ENCODE peak calls at places on chromosomes 13 and 19, in eight cellular contexts. A is CD8-positive, alpha-beta T cell; C is right cardiac atrium; D is mammary epithelial cell; H is uterus; V is body of pancreas; W is breast epithelium; K is left ventricle myocardium inferior. G is an unnamed sample.
A peak's percentile ranks its signal among the peaks of the same experiment; 100 is the strongest.

GRCh38 chr13:46143239-46143701 is 38.4 kb upstream of the CPB2 start:
- DNase-seq in A (no peak), K (no peak), D (no peak), C (no peak), H (no peak), V (no peak), W (no peak), G (no peak)

GRCh38 chr19:50657222-50657669 is 8.0 kb downstream of the C19orf81 start:
- DNase-seq in W (no peak), D (no peak), A (no peak), C (no peak), V (no peak), K (no peak), H (no peak), G (no peak)

GRCh38 chr19:39515551-39516191 is 732 bp downstream of the SELENOV start:
- DNase-seq in W (no peak), H (no peak), K (no peak), V (no peak), A (peak; percentile 23), C (no peak), D (no peak), G (no peak)

GRCh38 chr13:77056886-77057285 is 29.9 kb upstream of the FBXL3 start:
- DNase-seq in C (no peak), H (no peak), V (no peak), A (no peak), K (no peak), W (no peak), D (no peak), G (no peak)

GRCh38 chr13:76944457-76944856 is 3.9 kb upstream of the ACOD1 start:
- DNase-seq in V (no peak), K (no peak), W (no peak), A (no peak), H (no peak), C (no peak), D (peak; percentile 75), G (peak; percentile 43)

GRCh38 chr13:92530364-92530763 is 696.2 kb upstream of the GPC6 start:
- DNase-seq in H (no peak), C (no peak), K (no peak), V (no peak), D (no peak), A (no peak), W (no peak), G (no peak)

GRCh38 chr19:1168877-1169791 is 4.9 kb downstream of the SBNO2 start:
- DNase-seq in K (no peak), D (peak; percentile 92), C (no peak), A (no peak), H (peak; percentile 72), V (peak; percentile 73), W (no peak), G (peak; percentile 72)

GRCh38 chr13:43271152-43271551 is 247.8 kb downstream of the DNAJC15 start:
- DNase-seq in H (no peak), D (no peak), K (no peak), V (no peak), W (no peak), C (no peak), A (no peak), G (no peak)

GRCh38 chr19:49596954-49597702 is 6.1 kb downstream of the PRR12 start:
- DNase-seq in W (no peak), A (no peak), V (no peak), H (no peak), C (no peak), K (no peak), D (no peak), G (no peak)

GRCh38 chr19:18501351-18501750 is 20.5 kb downstream of the ELL start:
- DNase-seq in A (no peak), D (no peak), V (no peak), H (no peak), W (no peak), K (no peak), C (peak; percentile 55), G (no peak)

GRCh38 chr19:56133858-56134654 is 7.0 kb upstream of the ZNF444 start:
- DNase-seq in H (no peak), D (peak; percentile 35), K (no peak), W (no peak), A (no peak), V (no peak), C (no peak), G (no peak)

GRCh38 chr13:73075546-73075945 is 16.7 kb downstream of the KLF5 start:
- DNase-seq in H (no peak), D (no peak), K (no peak), W (no peak), A (no peak), V (no peak), C (no peak), G (no peak)

GRCh38 chr19:1113278-1113985 is 9.6 kb downstream of the GPX4 start:
- DNase-seq in W (peak; percentile 96), A (peak; percentile 92), V (peak; percentile 97), C (peak; percentile 99), D (peak; percentile 71), K (peak; percentile 97), H (peak; percentile 95), G (peak; percentile 91)

GRCh38 chr13:26075498-26075897 is 23.7 kb upstream of the SHISA2 start:
- DNase-seq in A (no peak), V (no peak), W (no peak), C (no peak), K (no peak), D (no peak), H (no peak), G (no peak)

GRCh38 chr13:71774863-71775262 is 92.1 kb downstream of the DACH1 start:
- DNase-seq in V (no peak), K (no peak), D (no peak), H (no peak), C (no peak), A (no peak), W (no peak), G (no peak)

GRCh38 chr19:43078311-43078710 is 4.2 kb downstream of the PSG2 start:
- DNase-seq in W (no peak), A (no peak), D (peak; percentile 84), V (no peak), C (no peak), H (no peak), K (no peak), G (peak; percentile 36)

GRCh38 chr19:58204566-58204965 is 21.7 kb downstream of the ZNF274 start:
- DNase-seq in D (no peak), C (no peak), A (no peak), H (no peak), W (no peak), V (no peak), K (no peak), G (no peak)

GRCh38 chr13:92775631-92776030 is 451.0 kb upstream of the GPC6 start:
- DNase-seq in A (no peak), K (no peak), V (no peak), D (no peak), W (no peak), C (no peak), H (no peak), G (no peak)

GRCh38 chr13:66312312-66313087 is 917.6 kb downstream of the PCDH9 start:
- DNase-seq in V (peak; percentile 47), A (no peak), C (no peak), D (no peak), K (no peak), W (no peak), H (no peak), G (peak; percentile 92)

GRCh38 chr19:46426506-46427162 is 2.1 kb downstream of the PNMA8C start:
- DNase-seq in W (no peak), D (no peak), A (peak; percentile 41), V (peak; percentile 90), H (peak; percentile 85), K (peak; percentile 82), C (peak; percentile 91), G (peak; percentile 56)

GRCh38 chr19:50319156-50319555 is 10.0 kb downstream of the KCNC3 start:
- DNase-seq in V (no peak), A (no peak), W (no peak), K (no peak), D (no peak), C (no peak), H (no peak), G (no peak)

GRCh38 chr19:7260161-7260560 is 34.1 kb downstream of the INSR start:
- DNase-seq in C (no peak), W (no peak), D (no peak), K (no peak), H (no peak), A (no peak), V (no peak), G (no peak)

GRCh38 chr19:7203317-7203716 is 90.9 kb downstream of the INSR start:
- DNase-seq in K (no peak), A (no peak), H (no peak), V (no peak), W (no peak), C (no peak), D (no peak), G (no peak)

GRCh38 chr19:54209058-54209747 is 8.5 kb downstream of the RPS9 start:
- DNase-seq in C (no peak), H (no peak), A (no peak), V (no peak), D (no peak), K (no peak), W (no peak), G (no peak)
- H3K27ac ChIP-seq in C (peak overlapping the region; percentile 63), H (peak overlapping the region; percentile 74), A (no peak overlapping the region), V (peak overlapping the region; percentile 97), D (peak overlapping the region; percentile 14), K (peak overlapping the region; percentile 79), W (peak overlapping the region; percentile 71), G (peak overlapping the region; percentile 49)

GRCh38 chr19:38049105-38049649 is 142.2 kb downstream of the SIPA1L3 start:
- DNase-seq in A (peak; percentile 44), K (no peak), H (no peak), D (no peak), C (no peak), V (no peak), W (no peak), G (peak; percentile 59)
- H3K27ac ChIP-seq in A (peak overlapping the region; percentile 69), K (no peak overlapping the region), H (no peak overlapping the region), D (no peak overlapping the region), C (no peak overlapping the region), V (no peak overlapping the region), W (no peak overlapping the region), G (peak overlapping the region; percentile 74)

GRCh38 chr19:33302974-33303790 is 848 bp upstream of the CEBPA start:
- DNase-seq in C (peak; percentile 84), W (peak; percentile 64), V (peak; percentile 64), A (no peak), D (peak; percentile 54), H (peak; percentile 64), K (peak; percentile 57), G (peak; percentile 15)
- H3K27ac ChIP-seq in C (peak overlapping the region; percentile 5), W (peak overlapping the region; percentile 81), V (peak overlapping the region; percentile 80), A (no peak overlapping the region), D (no peak overlapping the region), H (peak overlapping the region; percentile 87), K (peak overlapping the region; percentile 67), G (no peak overlapping the region)

GRCh38 chr13:40118337-40118736 is 462.9 kb downstream of the COG6 start:
- DNase-seq in D (no peak), C (no peak), A (no peak), V (no peak), H (no peak), W (no peak), K (no peak), G (no peak)

GRCh38 chr13:40116008-40116407 is 460.5 kb downstream of the COG6 start:
- DNase-seq in C (no peak), H (peak; percentile 46), W (no peak), D (peak; percentile 94), V (peak; percentile 88), A (peak; percentile 25), K (no peak), G (peak; percentile 96)

GRCh38 chr13:40114305-40114896 is 458.9 kb downstream of the COG6 start:
- DNase-seq in A (no peak), V (no peak), H (no peak), W (no peak), C (no peak), K (no peak), D (no peak), G (no peak)

GRCh38 chr13:40113644-40114304 is 458.3 kb downstream of the COG6 start:
- DNase-seq in D (peak; percentile 79), K (no peak), C (no peak), W (no peak), V (peak; percentile 20), A (no peak), H (no peak), G (no peak)

GRCh38 chr13:40115456-40115855 is 460.0 kb downstream of the COG6 start:
- DNase-seq in V (no peak), H (no peak), D (no peak), W (no peak), K (no peak), C (no peak), A (no peak), G (peak; percentile 22)
- H3K27ac ChIP-seq in V (peak overlapping the region; percentile 77), H (peak overlapping the region; percentile 84), D (peak overlapping the region; percentile 19), W (peak overlapping the region; percentile 61), K (peak overlapping the region; percentile 31), C (peak overlapping the region; percentile 39), A (no peak overlapping the region), G (peak overlapping the region; percentile 92)

G was measured in brain microvascular endothelial cell.